ENCODE peak calls at places on chromosomes 16 and 17, in nine cellular contexts. Q, W, E, P, T, Z, C, Y and S are unnamed samples.

GRCh38 chr16:87324411-87325275 is 7.5 kb upstream of the C16orf95 start:
- DNase-seq in T (no peak), Q (no peak), P (peak; percentile 24), C (peak; percentile 40), E (peak; percentile 52), W (no peak), Z (peak; percentile 81), Y (peak; percentile 31), S (peak; percentile 98)

GRCh38 chr17:17236295-17237025 is 508 bp downstream of the FLCN start:
- DNase-seq in Y (no peak), Q (peak; percentile 78), E (no peak), Z (peak; percentile 56), C (peak; percentile 39), W (no peak), P (peak; percentile 46), T (no peak), S (no peak)

GRCh38 chr16:27195941-27196595 is 7.3 kb upstream of the KDM8 start:
- DNase-seq in P (no peak), Z (no peak), Q (no peak), C (no peak), W (no peak), E (no peak), T (no peak), Y (no peak), S (no peak)

GRCh38 chr16:66569827-66570405 is 3.7 kb downstream of the CMTM1 start:
- DNase-seq in W (no peak), Y (no peak), T (peak; percentile 86), C (peak; percentile 49), Z (no peak), Q (no peak), E (no peak), P (peak; percentile 79), S (no peak)

GRCh38 chr17:57338257-57338919 is 82.1 kb downstream of the MSI2 start:
- DNase-seq in E (no peak), W (no peak), P (no peak), T (no peak), Y (no peak), Z (peak; percentile 25), C (no peak), Q (no peak), S (peak; percentile 48)

GRCh38 chr16:30724641-30725464 is 23.4 kb upstream of the PHKG2 start:
- DNase-seq in P (no peak), T (no peak), C (no peak), Q (no peak), Z (no peak), Y (no peak), E (peak; percentile 78), W (peak; percentile 76), S (peak; percentile 43)

GRCh38 chr17:77425791-77426641 is 285.2 kb downstream of the SEC14L1 start:
- DNase-seq in Q (no peak), E (no peak), Y (no peak), T (no peak), C (peak; percentile 92), P (peak; percentile 86), W (no peak), Z (no peak), S (peak; percentile 83)

GRCh38 chr16:22323173-22323997 is 26.2 kb downstream of the POLR3E start:
- DNase-seq in E (no peak), T (no peak), C (no peak), W (peak; percentile 57), Z (no peak), Y (no peak), Q (no peak), P (no peak), S (peak; percentile 36)

GRCh38 chr16:27305342-27305741 is 8.4 kb upstream of the IL4R start:
- DNase-seq in Q (no peak), Z (no peak), E (no peak), W (no peak), T (no peak), P (no peak), C (no peak), Y (no peak), S (no peak)

GRCh38 chr17:30299000-30299399 is 7.3 kb upstream of the BLMH start:
- DNase-seq in T (no peak), Z (no peak), W (no peak), Q (no peak), P (peak; percentile 47), C (no peak), Y (no peak), E (no peak), S (no peak)

GRCh38 chr16:56755038-56755437 is 25.1 kb downstream of the NUP93 start:
- DNase-seq in W (no peak), Z (no peak), T (no peak), Q (no peak), Y (no peak), C (no peak), P (no peak), E (no peak), S (no peak)
- H3K4me3 ChIP-seq in W (no peak overlapping the region), Z (no peak overlapping the region), T (no peak overlapping the region), Q (no peak overlapping the region), Y (no peak overlapping the region), C (no peak overlapping the region), P (no peak overlapping the region), E (no peak overlapping the region), S (no peak overlapping the region)

GRCh38 chr16:85227924-85228462 is 115.7 kb upstream of the CIBAR2 start:
- DNase-seq in Q (no peak), P (peak; percentile 48), Z (peak; percentile 49), C (peak; percentile 52), Y (no peak), W (no peak), E (peak; percentile 72), T (no peak), S (peak; percentile 88)
- H3K4me3 ChIP-seq in Q (no peak overlapping the region), P (no peak overlapping the region), Z (no peak overlapping the region), C (no peak overlapping the region), Y (no peak overlapping the region), W (no peak overlapping the region), E (no peak overlapping the region), T (no peak overlapping the region), S (no peak overlapping the region)

GRCh38 chr16:47492036-47492427 is 30.9 kb downstream of the PHKB start:
- DNase-seq in P (no peak), Z (no peak), W (no peak), C (no peak), Q (no peak), E (no peak), Y (no peak), T (no peak), S (no peak)
- H3K4me3 ChIP-seq in P (no peak overlapping the region), Z (no peak overlapping the region), W (no peak overlapping the region), C (no peak overlapping the region), Q (no peak overlapping the region), E (no peak overlapping the region), Y (no peak overlapping the region), T (no peak overlapping the region), S (no peak overlapping the region)

GRCh38 chr17:8618825-8619224 is 11.7 kb downstream of the MYH10 start:
- DNase-seq in W (no peak), E (no peak), P (no peak), Q (no peak), Z (no peak), Y (no peak), C (no peak), T (no peak), S (no peak)
- H3K4me3 ChIP-seq in W (no peak overlapping the region), E (peak overlapping the region; percentile 76), P (no peak overlapping the region), Q (no peak overlapping the region), Z (no peak overlapping the region), Y (no peak overlapping the region), C (no peak overlapping the region), T (no peak overlapping the region), S (no peak overlapping the region)

DNA sequence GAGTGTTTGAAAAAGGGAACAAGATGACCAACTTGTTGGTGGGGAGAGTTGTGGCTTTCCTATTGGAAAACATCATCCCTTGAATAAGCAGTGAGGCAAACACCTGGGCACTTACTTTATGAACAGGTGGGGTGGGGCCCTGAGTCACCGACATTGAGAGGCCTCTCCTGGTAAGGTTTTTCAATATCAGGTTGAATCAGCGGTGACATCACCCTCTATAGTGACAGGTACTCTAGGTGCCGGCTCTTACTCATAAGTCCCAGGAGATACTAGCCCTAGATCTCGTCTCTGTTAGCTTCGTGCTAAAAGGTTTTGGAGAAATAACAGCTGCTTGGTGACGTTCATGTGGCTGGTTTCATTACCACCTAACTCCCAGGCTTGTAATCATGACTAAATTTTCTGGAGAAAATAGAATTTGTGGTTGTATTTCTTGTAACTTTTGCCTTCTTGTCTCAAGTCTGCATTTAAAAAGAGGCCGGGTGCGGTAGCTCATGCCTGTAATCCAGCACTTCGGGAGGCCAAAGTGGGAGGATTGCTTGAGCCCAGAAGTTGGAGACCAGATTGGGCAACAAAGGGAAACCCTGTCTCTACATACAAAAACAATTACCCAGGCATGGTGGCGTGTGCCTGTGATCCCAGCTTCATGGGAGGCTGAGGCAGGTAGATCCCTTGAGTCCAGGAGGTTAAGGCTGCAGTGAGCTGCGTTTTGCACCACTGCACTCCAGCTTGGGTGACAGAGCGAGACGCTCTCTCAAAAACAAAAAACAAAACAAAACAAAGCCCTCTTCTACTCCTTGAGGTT is 19.4 kb downstream of the CDH1 start:
- DNase-seq in Z (no peak), T (no peak), Y (no peak), W (peak; percentile 81), E (no peak), C (no peak), Q (no peak), P (peak; percentile 46), S (no peak)
- H3K4me3 ChIP-seq in Z (no peak overlapping the region), T (no peak overlapping the region), Y (no peak overlapping the region), W (no peak overlapping the region), E (no peak overlapping the region), C (no peak overlapping the region), Q (no peak overlapping the region), P (no peak overlapping the region), S (no peak overlapping the region)